ENCODE peak calls at places on chromosomes 3 and 15, in six cellular contexts. One of them, this sample, is unnamed. For H3K9me3 and H3K27me3, the result is how much of the 10 kb centered on the place peaks cover.

GRCh38 chr3:193982258-193982659 is 153.7 kb upstream of the HES1 start:
- DNase-seq in tibial artery: peak
- DNase-seq in CD8-positive, alpha-beta memory T cell: no peak
- DNase-seq in heart left ventricle: peak
- DNase-seq in heart right ventricle: peak
- DNase-seq in ascending aorta: peak
- DNase-seq in this sample: peak

GRCh38 chr3:44529927-44530326 is 25.1 kb upstream of the ZKSCAN7 start:
- DNase-seq in heart right ventricle: no peak
- DNase-seq in CD8-positive, alpha-beta memory T cell: no peak
- DNase-seq in ascending aorta: no peak
- DNase-seq in heart left ventricle: no peak
- DNase-seq in tibial artery: no peak
- DNase-seq in this sample: peak

GRCh38 chr15:57726411-57726810 is 19.9 kb downstream of the POLR2M start:
- DNase-seq in heart right ventricle: no peak
- DNase-seq in CD8-positive, alpha-beta memory T cell: no peak
- DNase-seq in tibial artery: no peak
- DNase-seq in heart left ventricle: no peak
- DNase-seq in ascending aorta: no peak
- DNase-seq in this sample: no peak

GRCh38 chr15:47663106-47663505 is 54.2 kb upstream of the SEMA6D start:
- DNase-seq in heart right ventricle: no peak
- DNase-seq in heart left ventricle: no peak
- DNase-seq in ascending aorta: no peak
- DNase-seq in tibial artery: no peak
- DNase-seq in CD8-positive, alpha-beta memory T cell: no peak
- DNase-seq in this sample: no peak

GRCh38 chr3:71949403-71949802 is 164.5 kb upstream of the PROK2 start:
- DNase-seq in tibial artery: no peak
- DNase-seq in heart left ventricle: no peak
- DNase-seq in heart right ventricle: no peak
- DNase-seq in ascending aorta: no peak
- DNase-seq in CD8-positive, alpha-beta memory T cell: no peak
- DNase-seq in this sample: no peak

GRCh38 chr3:54132685-54133084 is 10.3 kb downstream of the CACNA2D3 start:
- DNase-seq in tibial artery: no peak
- DNase-seq in heart left ventricle: no peak
- DNase-seq in ascending aorta: no peak
- DNase-seq in CD8-positive, alpha-beta memory T cell: no peak
- DNase-seq in heart right ventricle: no peak
- DNase-seq in this sample: no peak

GRCh38 chr3:77079988-77080585 is 40.2 kb downstream of the ROBO2 start:
- DNase-seq in ascending aorta: no peak
- DNase-seq in heart right ventricle: no peak
- DNase-seq in tibial artery: no peak
- DNase-seq in heart left ventricle: no peak
- DNase-seq in CD8-positive, alpha-beta memory T cell: no peak
- DNase-seq in this sample: no peak

GRCh38 chr15:31305375-31305774 is 21.3 kb upstream of the KLF13 start:
- DNase-seq in ascending aorta: no peak
- DNase-seq in tibial artery: no peak
- DNase-seq in heart left ventricle: no peak
- DNase-seq in heart right ventricle: no peak
- DNase-seq in CD8-positive, alpha-beta memory T cell: no peak
- DNase-seq in this sample: no peak

GRCh38 chr3:159732172-159733111 is 256.2 kb upstream of the IL12A start:
- DNase-seq in heart left ventricle: peak
- DNase-seq in CD8-positive, alpha-beta memory T cell: no peak
- DNase-seq in ascending aorta: no peak
- DNase-seq in tibial artery: no peak
- DNase-seq in heart right ventricle: no peak
- DNase-seq in this sample: no peak

GRCh38 chr3:143644370-143645089 is 203.7 kb downstream of the SLC9A9 start:
- DNase-seq in heart left ventricle: no peak
- DNase-seq in heart right ventricle: no peak
- DNase-seq in CD8-positive, alpha-beta memory T cell: no peak
- DNase-seq in tibial artery: no peak
- DNase-seq in ascending aorta: peak
- DNase-seq in this sample: peak

GRCh38 chr3:120684896-120685295 is 2.9 kb upstream of the HGD start:
- DNase-seq in heart right ventricle: no peak
- DNase-seq in CD8-positive, alpha-beta memory T cell: no peak
- DNase-seq in heart left ventricle: no peak
- DNase-seq in tibial artery: no peak
- DNase-seq in ascending aorta: no peak
- DNase-seq in this sample: no peak

GRCh38 chr3:159860727-159861126 is 127.9 kb upstream of the IL12A start:
- DNase-seq in CD8-positive, alpha-beta memory T cell: no peak
- DNase-seq in heart left ventricle: no peak
- DNase-seq in ascending aorta: no peak
- DNase-seq in heart right ventricle: no peak
- DNase-seq in tibial artery: no peak
- DNase-seq in this sample: no peak

GRCh38 chr3:23041918-23042696 is 161.0 kb upstream of the UBE2E2 start:
- DNase-seq in CD8-positive, alpha-beta memory T cell: no peak
- DNase-seq in ascending aorta: no peak
- DNase-seq in heart right ventricle: no peak
- DNase-seq in tibial artery: peak
- DNase-seq in heart left ventricle: no peak
- DNase-seq in this sample: no peak

GRCh38 chr3:148226246-148226645 is 471.5 kb upstream of the AGTR1 start:
- DNase-seq in heart left ventricle: no peak
- DNase-seq in heart right ventricle: no peak
- DNase-seq in CD8-positive, alpha-beta memory T cell: no peak
- DNase-seq in ascending aorta: no peak
- DNase-seq in tibial artery: no peak
- DNase-seq in this sample: no peak

GRCh38 chr3:58573638-58574037 is 3.6 kb downstream of the FAM107A start:
- DNase-seq in heart left ventricle: no peak
- DNase-seq in heart right ventricle: no peak
- DNase-seq in tibial artery: no peak
- DNase-seq in ascending aorta: no peak
- DNase-seq in CD8-positive, alpha-beta memory T cell: no peak
- DNase-seq in this sample: no peak

GRCh38 chr15:70358011-70358819 is 260.5 kb upstream of the TLE3 start:
- DNase-seq in ascending aorta: peak
- DNase-seq in heart right ventricle: no peak
- DNase-seq in tibial artery: no peak
- DNase-seq in CD8-positive, alpha-beta memory T cell: no peak
- DNase-seq in heart left ventricle: no peak
- DNase-seq in this sample: no peak

GRCh38 chr3:129371041-129371826 is 57.2 kb downstream of the EFCAB12 start:
- DNase-seq in ascending aorta: no peak
- DNase-seq in tibial artery: no peak
- DNase-seq in CD8-positive, alpha-beta memory T cell: no peak
- DNase-seq in heart right ventricle: no peak
- DNase-seq in heart left ventricle: no peak
- DNase-seq in this sample: no peak

GRCh38 chr3:186095584-186096061 is 13.3 kb downstream of the ETV5 start:
- DNase-seq in heart left ventricle: no peak
- DNase-seq in heart right ventricle: no peak
- DNase-seq in ascending aorta: no peak
- DNase-seq in tibial artery: peak
- DNase-seq in CD8-positive, alpha-beta memory T cell: no peak
- DNase-seq in this sample: peak

GRCh38 chr15:65638681-65639089 is 16.9 kb downstream of the SLC24A1 start:
- DNase-seq in CD8-positive, alpha-beta memory T cell: no peak
- DNase-seq in heart right ventricle: no peak
- DNase-seq in heart left ventricle: no peak
- DNase-seq in tibial artery: no peak
- DNase-seq in ascending aorta: no peak
- DNase-seq in this sample: peak

GRCh38 chr3:113758389-113759029 is 11.7 kb downstream of the ATP6V1A start:
- DNase-seq in heart right ventricle: no peak
- DNase-seq in tibial artery: no peak
- DNase-seq in CD8-positive, alpha-beta memory T cell: no peak
- DNase-seq in ascending aorta: no peak
- DNase-seq in heart left ventricle: no peak
- DNase-seq in this sample: no peak

GRCh38 chr15:49238342-49238741 is 68.3 kb downstream of the GALK2 start:
- DNase-seq in heart left ventricle: no peak
- DNase-seq in heart right ventricle: no peak
- DNase-seq in ascending aorta: no peak
- DNase-seq in CD8-positive, alpha-beta memory T cell: no peak
- DNase-seq in tibial artery: no peak
- DNase-seq in this sample: no peak

GRCh38 chr15:66165856-66166255 is 87.7 kb downstream of the MEGF11 start:
- DNase-seq in CD8-positive, alpha-beta memory T cell: no peak
- DNase-seq in tibial artery: no peak
- DNase-seq in heart right ventricle: no peak
- DNase-seq in ascending aorta: no peak
- DNase-seq in heart left ventricle: no peak
- DNase-seq in this sample: no peak

GRCh38 chr3:98114264-98114663 is 16.3 kb upstream of the OR5H1 start:
- DNase-seq in tibial artery: no peak
- DNase-seq in ascending aorta: no peak
- DNase-seq in CD8-positive, alpha-beta memory T cell: no peak
- DNase-seq in heart left ventricle: no peak
- DNase-seq in heart right ventricle: no peak
- DNase-seq in this sample: no peak

GRCh38 chr3:8635625-8636024 is 9.0 kb downstream of the SSUH2 start:
- DNase-seq in CD8-positive, alpha-beta memory T cell: no peak
- DNase-seq in ascending aorta: peak
- DNase-seq in heart left ventricle: no peak
- DNase-seq in heart right ventricle: no peak
- DNase-seq in tibial artery: peak
- DNase-seq in this sample: no peak
- H3K4me3 ChIP-seq in CD8-positive, alpha-beta memory T cell: no peak
- H3K4me3 ChIP-seq in ascending aorta: no peak
- H3K4me3 ChIP-seq in heart left ventricle: no peak
- H3K4me3 ChIP-seq in heart right ventricle: no peak
- H3K4me3 ChIP-seq in tibial artery: no peak
- H3K4me3 ChIP-seq in this sample: no peak

GRCh38 chr3:21357241-21357640 is 393.8 kb downstream of the ZNF385D start:
- DNase-seq in tibial artery: no peak
- DNase-seq in heart left ventricle: no peak
- DNase-seq in CD8-positive, alpha-beta memory T cell: no peak
- DNase-seq in heart right ventricle: no peak
- DNase-seq in ascending aorta: no peak
- DNase-seq in this sample: no peak

DNA sequence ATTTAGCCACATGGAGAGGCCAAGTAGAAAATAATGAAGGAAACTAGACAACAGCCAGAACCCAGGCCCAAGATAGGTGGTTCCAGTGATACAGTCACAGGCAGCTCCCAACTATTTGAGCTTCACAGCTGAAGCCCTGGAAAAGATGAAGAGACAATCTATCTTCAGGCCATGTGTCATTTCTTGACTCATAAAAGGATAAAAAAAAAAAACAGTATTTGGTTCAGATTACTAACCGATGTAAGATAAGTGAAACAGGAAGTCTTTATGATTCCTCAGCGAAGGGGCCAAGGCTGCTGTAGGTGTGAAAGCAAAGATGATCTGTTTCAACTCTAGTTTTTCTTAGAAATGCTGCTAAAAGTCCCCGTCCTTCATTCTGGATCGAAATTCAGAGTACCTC is 394.6 kb downstream of the ZNF385D start:
- DNase-seq in heart left ventricle: no peak
- DNase-seq in ascending aorta: no peak
- DNase-seq in tibial artery: no peak
- DNase-seq in CD8-positive, alpha-beta memory T cell: no peak
- DNase-seq in heart right ventricle: no peak
- DNase-seq in this sample: no peak
- H3K9me3 ChIP-seq in heart left ventricle: under half
- H3K9me3 ChIP-seq in ascending aorta: under half
- H3K9me3 ChIP-seq in tibial artery: under half
- H3K9me3 ChIP-seq in CD8-positive, alpha-beta memory T cell: under half
- H3K9me3 ChIP-seq in heart right ventricle: under half
- H3K9me3 ChIP-seq in this sample: under half

DNA sequence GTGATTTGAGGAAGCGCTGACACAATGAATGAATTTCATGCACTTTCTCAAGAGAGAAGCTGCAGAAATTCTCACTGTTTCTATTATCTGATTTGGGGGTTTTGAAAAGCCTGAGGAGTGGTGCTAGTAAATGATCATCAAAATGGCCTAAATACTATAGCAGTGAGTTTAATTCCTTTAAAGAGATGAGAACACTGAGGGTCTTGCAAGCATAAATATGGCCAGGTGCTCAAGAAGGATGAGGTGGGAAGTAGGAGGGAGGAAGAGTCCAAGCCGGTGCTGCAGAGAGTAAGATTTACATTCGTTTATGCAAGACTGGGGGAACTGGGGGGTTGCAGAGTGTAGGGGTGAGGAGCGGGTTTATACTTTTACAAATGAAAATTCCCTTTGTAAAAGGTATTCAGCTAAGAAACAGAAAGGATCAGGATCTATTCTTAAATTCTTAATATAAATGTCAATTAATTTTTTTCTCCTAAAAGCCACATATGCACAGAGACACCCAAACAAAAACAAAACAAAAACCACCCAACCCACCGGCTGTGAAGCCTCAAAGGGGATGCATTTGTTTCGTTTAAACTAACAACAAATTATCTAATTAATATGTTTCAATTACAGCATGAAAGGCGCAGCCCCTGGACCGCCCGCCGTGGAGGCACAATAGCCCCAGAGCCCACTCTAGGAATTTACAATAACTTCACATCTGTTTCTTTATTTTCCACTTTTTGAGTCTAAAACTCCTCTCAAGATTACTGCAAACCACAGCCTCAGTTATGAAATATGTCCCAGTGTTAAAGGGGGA is 5.7 kb downstream of the FOXB1 start:
- DNase-seq in CD8-positive, alpha-beta memory T cell: no peak
- DNase-seq in heart left ventricle: no peak
- DNase-seq in tibial artery: no peak
- DNase-seq in heart right ventricle: no peak
- DNase-seq in ascending aorta: no peak
- DNase-seq in this sample: no peak
- H3K27me3 ChIP-seq in CD8-positive, alpha-beta memory T cell: half or more
- H3K27me3 ChIP-seq in heart left ventricle: half or more
- H3K27me3 ChIP-seq in tibial artery: half or more
- H3K27me3 ChIP-seq in heart right ventricle: half or more
- H3K27me3 ChIP-seq in ascending aorta: under half
- H3K27me3 ChIP-seq in this sample: under half

DNA sequence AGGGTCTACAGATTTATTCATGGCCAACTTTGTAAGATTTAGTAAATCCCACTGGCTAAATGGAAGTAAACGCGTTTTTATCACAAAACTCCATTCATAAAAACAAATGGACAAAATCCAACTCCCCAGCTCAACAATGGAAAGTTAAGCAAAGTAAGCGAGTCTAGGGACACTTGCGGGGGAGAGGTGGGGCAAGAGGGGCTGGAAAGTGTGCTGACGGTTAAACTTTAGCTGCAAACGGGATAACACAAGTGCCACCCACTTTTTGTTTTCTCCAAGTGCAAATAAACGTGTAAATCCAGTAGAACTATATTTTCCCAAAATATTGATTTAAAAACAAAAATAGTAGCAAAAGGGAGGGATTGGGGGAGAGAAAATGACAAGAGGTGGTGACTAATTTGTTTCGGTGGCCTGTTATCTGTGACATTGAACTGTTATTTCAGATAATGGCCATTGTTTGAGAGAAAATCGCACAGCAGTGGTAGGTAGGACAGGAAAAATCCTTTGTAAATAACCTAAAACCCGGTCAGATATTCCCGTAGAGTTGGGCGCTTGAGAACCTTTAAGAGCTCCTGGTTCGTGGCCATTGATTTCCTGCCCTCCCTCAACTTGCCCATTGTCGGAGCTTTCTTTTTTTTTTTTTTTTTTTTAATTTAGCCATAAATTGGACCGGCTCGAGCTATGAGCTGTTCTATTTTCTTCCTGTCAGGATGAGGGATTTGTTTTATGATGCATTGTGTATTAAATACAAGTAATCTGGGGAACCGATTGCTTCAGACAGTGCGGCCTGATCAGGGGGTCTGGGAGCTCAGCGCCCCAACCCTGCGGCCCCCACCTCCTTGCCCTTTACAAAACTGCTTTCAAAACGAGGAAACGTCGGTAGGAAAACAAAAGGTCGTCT is 514.8 kb downstream of the MECOM start:
- DNase-seq in heart right ventricle: no peak
- DNase-seq in heart left ventricle: peak
- DNase-seq in ascending aorta: no peak
- DNase-seq in CD8-positive, alpha-beta memory T cell: no peak
- DNase-seq in tibial artery: no peak
- DNase-seq in this sample: no peak
- H3K4me3 ChIP-seq in heart right ventricle: peak
- H3K4me3 ChIP-seq in heart left ventricle: peak
- H3K4me3 ChIP-seq in ascending aorta: peak
- H3K4me3 ChIP-seq in CD8-positive, alpha-beta memory T cell: no peak
- H3K4me3 ChIP-seq in tibial artery: peak
- H3K4me3 ChIP-seq in this sample: peak